ENCODE peak calls at places on chromosome 14, in four cellular contexts. D is ACHN, E is iPS-NIHi11, U is Caki2. G is an unnamed sample.

GRCh38 chr14:91872517-91873470 is 5.5 kb upstream of the TC2N start:
- DNase-seq in D (no peak), E (peak), U (no peak), G (peak)

GRCh38 chr14:100906420-100906819 is 2.9 kb upstream of the RTL1 start:
- DNase-seq in D (no peak), E (peak), U (no peak), G (peak)

GRCh38 chr14:28375295-28375694 is 391.3 kb upstream of the FOXG1 start:
- DNase-seq in D (peak), E (peak), U (no peak), G (peak)

GRCh38 chr14:74414793-74415437 is 11.1 kb downstream of the SYNDIG1L start:
- DNase-seq in D (no peak), E (no peak), U (no peak), G (no peak)

GRCh38 chr14:71403673-71404072 is 496.4 kb downstream of the PCNX1 start:
- DNase-seq in D (peak), E (no peak), U (no peak), G (peak)

GRCh38 chr14:87615822-87616679 is 376.9 kb downstream of the GALC start:
- DNase-seq in D (peak), E (peak), U (peak), G (peak)

GRCh38 chr14:74860179-74860578 is 15.8 kb downstream of the PROX2 start:
- DNase-seq in D (no peak), E (no peak), U (no peak), G (no peak)

GRCh38 chr14:23195552-23196101 is 12.2 kb upstream of the SLC7A8 start:
- DNase-seq in D (no peak), E (no peak), U (no peak), G (no peak)

GRCh38 chr14:36078080-36078479 is 98.4 kb downstream of the PTCSC3 start:
- DNase-seq in D (no peak), E (no peak), U (no peak), G (no peak)

GRCh38 chr14:54579606-54580005 is 12.7 kb downstream of the SAMD4A start:
- DNase-seq in D (no peak), E (no peak), U (no peak), G (no peak)

GRCh38 chr14:32932921-32933622 is 5.6 kb upstream of the NPAS3 start:
- DNase-seq in D (no peak), E (peak), U (no peak), G (no peak)

GRCh38 chr14:104971447-104972240 is 6.5 kb downstream of the AHNAK2 start:
- DNase-seq in D (no peak), E (no peak), U (no peak), G (no peak)

GRCh38 chr14:41605550-41606248 is 977 bp upstream of the LRFN5 start:
- DNase-seq in D (no peak), E (peak), U (no peak), G (no peak)

GRCh38 chr14:99430491-99430890 is 50.2 kb downstream of the SETD3 start:
- DNase-seq in D (no peak), E (peak), U (no peak), G (peak)

GRCh38 chr14:80202888-80203562 is 8.3 kb downstream of the DIO2 start:
- DNase-seq in D (peak), E (peak), U (no peak), G (peak)

GRCh38 chr14:105889666-105890473 is 363.5 kb downstream of the TMEM121 start:
- DNase-seq in D (no peak), E (no peak), U (no peak), G (peak)

GRCh38 chr14:29805415-29806123 is 122.1 kb downstream of the PRKD1 start:
- DNase-seq in D (peak), E (no peak), U (peak), G (no peak)

GRCh38 chr14:22122227-22123187 is 448.9 kb upstream of the OR4E1 start:
- DNase-seq in D (peak), E (peak), U (no peak), G (no peak)

G was measured in KBM-7.